ENCODE peak calls at places on chromosomes 3 and 15, in six cellular contexts. A is mesendoderm; T is NCI-H748 treated with DMSO at 0.1 percent for 48 hours; C is occipital lobe; B is activated T-helper 1 cell treated with anti-CD3 and anti-CD28 coated beads, Interleukin-2, amount 50 U/mL, for 16 hours; J is activated naive CD4-positive, alpha-beta T cell treated with anti-CD3 and anti-CD28 coated beads, Interleukin-2, amount 10 ng/mL, durations not matched to agents 7 days and 5 days. G is an unnamed sample.
A peak's percentile ranks its signal among the peaks of the same experiment; 100 is the strongest.

GRCh38 chr3:146469206-146470017 is at the start of gene PLSCR2:
- DNase-seq in C (no peak), A (peak; percentile 61), T (no peak), B (peak; percentile 60), J (peak; percentile 79), G (peak; percentile 91)

GRCh38 chr3:123067689-123068226 is 933 bp downstream of the PDIA5 start:
- DNase-seq in C (no peak), J (no peak), T (no peak), A (peak; percentile 26), B (no peak), G (peak; percentile 49)

GRCh38 chr3:149352556-149352955 is 19.1 kb upstream of the TM4SF18 start:
- DNase-seq in B (no peak), C (no peak), J (peak; percentile 40), A (peak; percentile 87), T (peak; percentile 29), G (peak; percentile 94)

GRCh38 chr15:78915341-78916087 is 29.3 kb downstream of the CTSH start:
- DNase-seq in T (no peak), J (no peak), C (no peak), B (no peak), A (no peak), G (no peak)

GRCh38 chr3:172415323-172415722 is 32.9 kb downstream of the GHSR start:
- DNase-seq in A (no peak), T (no peak), B (no peak), J (no peak), C (no peak), G (no peak)

GRCh38 chr3:127475975-127476374 is 114.6 kb downstream of the TPRA1 start:
- DNase-seq in A (no peak), C (no peak), B (no peak), T (no peak), J (no peak), G (no peak)

GRCh38 chr15:49645937-49646336 is 25.1 kb downstream of the DTWD1 start:
- DNase-seq in B (no peak), J (no peak), A (no peak), T (no peak), C (no peak), G (no peak)

GRCh38 chr15:31338318-31338878 is 11.8 kb downstream of the KLF13 start:
- DNase-seq in A (no peak), C (no peak), J (no peak), B (no peak), T (no peak), G (no peak)

GRCh38 chr15:31262901-31263671 is 63.5 kb upstream of the KLF13 start:
- DNase-seq in J (peak; percentile 24), A (no peak), B (no peak), C (no peak), T (no peak), G (no peak)

GRCh38 chr3:133930341-133930933 is 34.8 kb upstream of the RAB6B start:
- DNase-seq in J (no peak), B (no peak), A (peak; percentile 82), T (peak; percentile 12), C (no peak), G (peak; percentile 58)

GRCh38 chr3:120432105-120432860 is 18.5 kb downstream of the FSTL1 start:
- DNase-seq in B (no peak), C (no peak), J (no peak), T (no peak), A (peak; percentile 97), G (no peak)

GRCh38 chr3:52432631-52433030 is 12.3 kb downstream of the SEMA3G start:
- DNase-seq in T (no peak), C (no peak), J (no peak), A (no peak), B (no peak), G (no peak)

GRCh38 chr15:84921121-84921520 is 36.7 kb downstream of the SLC28A1 start:
- DNase-seq in A (no peak), T (no peak), C (no peak), J (no peak), B (no peak), G (no peak)

GRCh38 chr15:88655103-88655553 is 16.3 kb downstream of the ISG20 start:
- DNase-seq in B (no peak), C (no peak), A (no peak), T (no peak), J (no peak), G (no peak)

GRCh38 chr15:97316362-97316761 is 644.1 kb upstream of the ARRDC4 start:
- DNase-seq in J (no peak), C (no peak), B (no peak), A (peak; percentile 16), T (no peak), G (no peak)

GRCh38 chr3:46880884-46881818 is 3.6 kb downstream of the PTH1R start:
- DNase-seq in T (no peak), A (peak; percentile 72), J (no peak), B (no peak), C (no peak), G (no peak)

GRCh38 chr15:76285241-76285825 is 25.9 kb downstream of the ETFA start:
- DNase-seq in J (no peak), A (no peak), C (no peak), B (no peak), T (no peak), G (peak; percentile 2)

GRCh38 chr3:66393486-66394260 is 107.1 kb downstream of the LRIG1 start:
- DNase-seq in B (peak; percentile 23), J (peak; percentile 75), C (no peak), A (no peak), T (no peak), G (no peak)